ENCODE peak calls at places on chromosome 2, in ten cellular contexts. One of them, this sample, is unnamed.

GRCh38 chr2:235549735-235550377 is 56.0 kb downstream of the AGAP1 start:
- DNase-seq in stimulated activated CD8-positive, alpha-beta memory T cell treated with anti-CD3 and anti-CD28 coated beads, Interleukin-15, amount 100 ng/mL, for 1 hour: no peak
- DNase-seq in stimulated activated naive CD4-positive, alpha-beta T cell: no peak
- DNase-seq in activated CD4-positive, CD25-positive, alpha-beta regulatory T cell: no peak
- DNase-seq in T-helper 9 cell: no peak
- DNase-seq in A549: no peak
- DNase-seq in GM19239: no peak
- DNase-seq in uterus: no peak
- DNase-seq in glutamatergic neuron: no peak
- DNase-seq in GM23338: no peak
- DNase-seq in this sample: no peak

GRCh38 chr2:240235149-240235803 is 94.8 kb upstream of the OTOS start:
- DNase-seq in glutamatergic neuron: no peak
- DNase-seq in GM19239: no peak
- DNase-seq in T-helper 9 cell: no peak
- DNase-seq in uterus: peak
- DNase-seq in A549: no peak
- DNase-seq in activated CD4-positive, CD25-positive, alpha-beta regulatory T cell: no peak
- DNase-seq in stimulated activated CD8-positive, alpha-beta memory T cell treated with anti-CD3 and anti-CD28 coated beads, Interleukin-15, amount 100 ng/mL, for 1 hour: no peak
- DNase-seq in stimulated activated naive CD4-positive, alpha-beta T cell: no peak
- DNase-seq in GM23338: no peak
- DNase-seq in this sample: no peak

GRCh38 chr2:120539937-120540718 is 194.2 kb downstream of the INHBB start:
- DNase-seq in activated CD4-positive, CD25-positive, alpha-beta regulatory T cell: no peak
- DNase-seq in stimulated activated naive CD4-positive, alpha-beta T cell: no peak
- DNase-seq in GM23338: peak
- DNase-seq in glutamatergic neuron: peak
- DNase-seq in A549: peak
- DNase-seq in stimulated activated CD8-positive, alpha-beta memory T cell treated with anti-CD3 and anti-CD28 coated beads, Interleukin-15, amount 100 ng/mL, for 1 hour: no peak
- DNase-seq in GM19239: no peak
- DNase-seq in T-helper 9 cell: no peak
- DNase-seq in uterus: peak
- DNase-seq in this sample: no peak

GRCh38 chr2:216142540-216142939 is 33.4 kb downstream of the XRCC5 start:
- DNase-seq in T-helper 9 cell: no peak
- DNase-seq in activated CD4-positive, CD25-positive, alpha-beta regulatory T cell: no peak
- DNase-seq in GM23338: no peak
- DNase-seq in uterus: no peak
- DNase-seq in glutamatergic neuron: no peak
- DNase-seq in A549: no peak
- DNase-seq in stimulated activated naive CD4-positive, alpha-beta T cell: no peak
- DNase-seq in GM19239: peak
- DNase-seq in stimulated activated CD8-positive, alpha-beta memory T cell treated with anti-CD3 and anti-CD28 coated beads, Interleukin-15, amount 100 ng/mL, for 1 hour: no peak
- DNase-seq in this sample: peak

GRCh38 chr2:20067992-20068727 is 16.7 kb upstream of the LAPTM4A start:
- DNase-seq in uterus: peak
- DNase-seq in T-helper 9 cell: no peak
- DNase-seq in GM23338: no peak
- DNase-seq in A549: no peak
- DNase-seq in stimulated activated CD8-positive, alpha-beta memory T cell treated with anti-CD3 and anti-CD28 coated beads, Interleukin-15, amount 100 ng/mL, for 1 hour: no peak
- DNase-seq in GM19239: no peak
- DNase-seq in glutamatergic neuron: no peak
- DNase-seq in stimulated activated naive CD4-positive, alpha-beta T cell: no peak
- DNase-seq in activated CD4-positive, CD25-positive, alpha-beta regulatory T cell: no peak
- DNase-seq in this sample: no peak

GRCh38 chr2:45611020-45611737 is at the start of gene SRBD1:
- DNase-seq in GM19239: peak
- DNase-seq in activated CD4-positive, CD25-positive, alpha-beta regulatory T cell: peak
- DNase-seq in GM23338: peak
- DNase-seq in stimulated activated naive CD4-positive, alpha-beta T cell: peak
- DNase-seq in T-helper 9 cell: peak
- DNase-seq in stimulated activated CD8-positive, alpha-beta memory T cell treated with anti-CD3 and anti-CD28 coated beads, Interleukin-15, amount 100 ng/mL, for 1 hour: peak
- DNase-seq in uterus: peak
- DNase-seq in glutamatergic neuron: peak
- DNase-seq in A549: peak
- DNase-seq in this sample: peak

GRCh38 chr2:163191372-163191771 is 352.8 kb upstream of the KCNH7 start:
- DNase-seq in stimulated activated naive CD4-positive, alpha-beta T cell: no peak
- DNase-seq in GM19239: no peak
- DNase-seq in uterus: no peak
- DNase-seq in glutamatergic neuron: peak
- DNase-seq in GM23338: peak
- DNase-seq in stimulated activated CD8-positive, alpha-beta memory T cell treated with anti-CD3 and anti-CD28 coated beads, Interleukin-15, amount 100 ng/mL, for 1 hour: no peak
- DNase-seq in A549: peak
- DNase-seq in activated CD4-positive, CD25-positive, alpha-beta regulatory T cell: no peak
- DNase-seq in T-helper 9 cell: no peak
- DNase-seq in this sample: peak

GRCh38 chr2:7020059-7020458 is 102.8 kb downstream of the RNF144A start:
- DNase-seq in GM19239: no peak
- DNase-seq in uterus: no peak
- DNase-seq in A549: no peak
- DNase-seq in T-helper 9 cell: no peak
- DNase-seq in activated CD4-positive, CD25-positive, alpha-beta regulatory T cell: no peak
- DNase-seq in GM23338: no peak
- DNase-seq in glutamatergic neuron: no peak
- DNase-seq in stimulated activated CD8-positive, alpha-beta memory T cell treated with anti-CD3 and anti-CD28 coated beads, Interleukin-15, amount 100 ng/mL, for 1 hour: no peak
- DNase-seq in stimulated activated naive CD4-positive, alpha-beta T cell: no peak
- DNase-seq in this sample: no peak

GRCh38 chr2:86787701-86788100 is 3.0 kb downstream of the CD8A start:
- DNase-seq in A549: no peak
- DNase-seq in GM23338: no peak
- DNase-seq in stimulated activated naive CD4-positive, alpha-beta T cell: no peak
- DNase-seq in stimulated activated CD8-positive, alpha-beta memory T cell treated with anti-CD3 and anti-CD28 coated beads, Interleukin-15, amount 100 ng/mL, for 1 hour: no peak
- DNase-seq in T-helper 9 cell: no peak
- DNase-seq in uterus: no peak
- DNase-seq in GM19239: no peak
- DNase-seq in activated CD4-positive, CD25-positive, alpha-beta regulatory T cell: no peak
- DNase-seq in glutamatergic neuron: no peak
- DNase-seq in this sample: no peak

GRCh38 chr2:1227289-1227900 is 185.9 kb upstream of the TPO start:
- DNase-seq in GM23338: no peak
- DNase-seq in stimulated activated CD8-positive, alpha-beta memory T cell treated with anti-CD3 and anti-CD28 coated beads, Interleukin-15, amount 100 ng/mL, for 1 hour: no peak
- DNase-seq in GM19239: no peak
- DNase-seq in glutamatergic neuron: no peak
- DNase-seq in T-helper 9 cell: no peak
- DNase-seq in uterus: no peak
- DNase-seq in activated CD4-positive, CD25-positive, alpha-beta regulatory T cell: no peak
- DNase-seq in stimulated activated naive CD4-positive, alpha-beta T cell: no peak
- DNase-seq in A549: no peak
- DNase-seq in this sample: no peak

GRCh38 chr2:232479341-232480200 is 8.1 kb downstream of the ECEL1 start:
- DNase-seq in GM23338: no peak
- DNase-seq in glutamatergic neuron: peak
- DNase-seq in stimulated activated naive CD4-positive, alpha-beta T cell: no peak
- DNase-seq in activated CD4-positive, CD25-positive, alpha-beta regulatory T cell: no peak
- DNase-seq in GM19239: no peak
- DNase-seq in uterus: no peak
- DNase-seq in T-helper 9 cell: no peak
- DNase-seq in stimulated activated CD8-positive, alpha-beta memory T cell treated with anti-CD3 and anti-CD28 coated beads, Interleukin-15, amount 100 ng/mL, for 1 hour: no peak
- DNase-seq in A549: no peak
- DNase-seq in this sample: no peak

GRCh38 chr2:196592331-196592911 is 47.1 kb upstream of the CCDC150 start:
- DNase-seq in stimulated activated naive CD4-positive, alpha-beta T cell: no peak
- DNase-seq in GM19239: no peak
- DNase-seq in T-helper 9 cell: no peak
- DNase-seq in activated CD4-positive, CD25-positive, alpha-beta regulatory T cell: no peak
- DNase-seq in glutamatergic neuron: peak
- DNase-seq in uterus: no peak
- DNase-seq in stimulated activated CD8-positive, alpha-beta memory T cell treated with anti-CD3 and anti-CD28 coated beads, Interleukin-15, amount 100 ng/mL, for 1 hour: no peak
- DNase-seq in A549: no peak
- DNase-seq in GM23338: peak
- DNase-seq in this sample: peak

GRCh38 chr2:46394649-46395510 is 84.5 kb upstream of the TMEM247 start:
- DNase-seq in stimulated activated CD8-positive, alpha-beta memory T cell treated with anti-CD3 and anti-CD28 coated beads, Interleukin-15, amount 100 ng/mL, for 1 hour: no peak
- DNase-seq in GM23338: no peak
- DNase-seq in glutamatergic neuron: no peak
- DNase-seq in T-helper 9 cell: no peak
- DNase-seq in GM19239: no peak
- DNase-seq in uterus: no peak
- DNase-seq in stimulated activated naive CD4-positive, alpha-beta T cell: no peak
- DNase-seq in activated CD4-positive, CD25-positive, alpha-beta regulatory T cell: no peak
- DNase-seq in A549: no peak
- DNase-seq in this sample: no peak

GRCh38 chr2:153230977-153231376 is 247.6 kb downstream of the RPRM start:
- DNase-seq in activated CD4-positive, CD25-positive, alpha-beta regulatory T cell: no peak
- DNase-seq in uterus: no peak
- DNase-seq in stimulated activated CD8-positive, alpha-beta memory T cell treated with anti-CD3 and anti-CD28 coated beads, Interleukin-15, amount 100 ng/mL, for 1 hour: no peak
- DNase-seq in T-helper 9 cell: no peak
- DNase-seq in glutamatergic neuron: peak
- DNase-seq in GM19239: no peak
- DNase-seq in GM23338: no peak
- DNase-seq in A549: no peak
- DNase-seq in stimulated activated naive CD4-positive, alpha-beta T cell: no peak
- DNase-seq in this sample: no peak

GRCh38 chr2:237708961-237709360 is 81.6 kb downstream of the LRRFIP1 start:
- DNase-seq in uterus: no peak
- DNase-seq in GM23338: peak
- DNase-seq in T-helper 9 cell: no peak
- DNase-seq in stimulated activated CD8-positive, alpha-beta memory T cell treated with anti-CD3 and anti-CD28 coated beads, Interleukin-15, amount 100 ng/mL, for 1 hour: no peak
- DNase-seq in glutamatergic neuron: no peak
- DNase-seq in GM19239: no peak
- DNase-seq in A549: no peak
- DNase-seq in activated CD4-positive, CD25-positive, alpha-beta regulatory T cell: no peak
- DNase-seq in stimulated activated naive CD4-positive, alpha-beta T cell: no peak
- DNase-seq in this sample: no peak

GRCh38 chr2:37656512-37657423 is 14.7 kb downstream of the CDC42EP3 start:
- DNase-seq in activated CD4-positive, CD25-positive, alpha-beta regulatory T cell: no peak
- DNase-seq in T-helper 9 cell: no peak
- DNase-seq in GM19239: no peak
- DNase-seq in stimulated activated naive CD4-positive, alpha-beta T cell: no peak
- DNase-seq in stimulated activated CD8-positive, alpha-beta memory T cell treated with anti-CD3 and anti-CD28 coated beads, Interleukin-15, amount 100 ng/mL, for 1 hour: no peak
- DNase-seq in uterus: no peak
- DNase-seq in GM23338: peak
- DNase-seq in glutamatergic neuron: no peak
- DNase-seq in A549: no peak
- DNase-seq in this sample: no peak

GRCh38 chr2:135257383-135258090 is 205.4 kb downstream of the RAB3GAP1 start:
- DNase-seq in stimulated activated naive CD4-positive, alpha-beta T cell: no peak
- DNase-seq in GM23338: no peak
- DNase-seq in uterus: no peak
- DNase-seq in activated CD4-positive, CD25-positive, alpha-beta regulatory T cell: no peak
- DNase-seq in glutamatergic neuron: no peak
- DNase-seq in T-helper 9 cell: no peak
- DNase-seq in stimulated activated CD8-positive, alpha-beta memory T cell treated with anti-CD3 and anti-CD28 coated beads, Interleukin-15, amount 100 ng/mL, for 1 hour: no peak
- DNase-seq in GM19239: no peak
- DNase-seq in A549: no peak
- DNase-seq in this sample: no peak

GRCh38 chr2:15826273-15826717 is 114.1 kb upstream of the MYCN start:
- DNase-seq in T-helper 9 cell: no peak
- DNase-seq in A549: no peak
- DNase-seq in glutamatergic neuron: peak
- DNase-seq in uterus: no peak
- DNase-seq in activated CD4-positive, CD25-positive, alpha-beta regulatory T cell: no peak
- DNase-seq in GM19239: no peak
- DNase-seq in stimulated activated naive CD4-positive, alpha-beta T cell: no peak
- DNase-seq in stimulated activated CD8-positive, alpha-beta memory T cell treated with anti-CD3 and anti-CD28 coated beads, Interleukin-15, amount 100 ng/mL, for 1 hour: no peak
- DNase-seq in GM23338: peak
- DNase-seq in this sample: no peak

GRCh38 chr2:133362061-133362476 is 206.2 kb downstream of the NCKAP5 start:
- DNase-seq in uterus: no peak
- DNase-seq in GM23338: no peak
- DNase-seq in GM19239: no peak
- DNase-seq in stimulated activated naive CD4-positive, alpha-beta T cell: no peak
- DNase-seq in activated CD4-positive, CD25-positive, alpha-beta regulatory T cell: no peak
- DNase-seq in stimulated activated CD8-positive, alpha-beta memory T cell treated with anti-CD3 and anti-CD28 coated beads, Interleukin-15, amount 100 ng/mL, for 1 hour: no peak
- DNase-seq in glutamatergic neuron: no peak
- DNase-seq in A549: peak
- DNase-seq in T-helper 9 cell: no peak
- DNase-seq in this sample: no peak

GRCh38 chr2:183455056-183455455 is 330.8 kb downstream of the NUP35 start:
- DNase-seq in GM19239: no peak
- DNase-seq in A549: no peak
- DNase-seq in GM23338: no peak
- DNase-seq in stimulated activated CD8-positive, alpha-beta memory T cell treated with anti-CD3 and anti-CD28 coated beads, Interleukin-15, amount 100 ng/mL, for 1 hour: no peak
- DNase-seq in stimulated activated naive CD4-positive, alpha-beta T cell: no peak
- DNase-seq in uterus: no peak
- DNase-seq in glutamatergic neuron: no peak
- DNase-seq in activated CD4-positive, CD25-positive, alpha-beta regulatory T cell: no peak
- DNase-seq in T-helper 9 cell: no peak
- DNase-seq in this sample: no peak

GRCh38 chr2:159658887-159659437 is 42.6 kb upstream of the BAZ2B start:
- DNase-seq in activated CD4-positive, CD25-positive, alpha-beta regulatory T cell: no peak
- DNase-seq in stimulated activated CD8-positive, alpha-beta memory T cell treated with anti-CD3 and anti-CD28 coated beads, Interleukin-15, amount 100 ng/mL, for 1 hour: no peak
- DNase-seq in GM19239: no peak
- DNase-seq in GM23338: no peak
- DNase-seq in uterus: peak
- DNase-seq in T-helper 9 cell: no peak
- DNase-seq in stimulated activated naive CD4-positive, alpha-beta T cell: no peak
- DNase-seq in A549: no peak
- DNase-seq in glutamatergic neuron: no peak
- DNase-seq in this sample: no peak

GRCh38 chr2:10297950-10298349 is 4.8 kb upstream of the HPCAL1 start:
- DNase-seq in stimulated activated naive CD4-positive, alpha-beta T cell: peak
- DNase-seq in glutamatergic neuron: no peak
- DNase-seq in stimulated activated CD8-positive, alpha-beta memory T cell treated with anti-CD3 and anti-CD28 coated beads, Interleukin-15, amount 100 ng/mL, for 1 hour: no peak
- DNase-seq in GM19239: no peak
- DNase-seq in A549: peak
- DNase-seq in activated CD4-positive, CD25-positive, alpha-beta regulatory T cell: no peak
- DNase-seq in GM23338: no peak
- DNase-seq in uterus: peak
- DNase-seq in T-helper 9 cell: peak
- DNase-seq in this sample: no peak

GRCh38 chr2:173427887-173428683 is 73.4 kb downstream of the CDCA7 start:
- DNase-seq in GM23338: no peak
- DNase-seq in activated CD4-positive, CD25-positive, alpha-beta regulatory T cell: no peak
- DNase-seq in glutamatergic neuron: no peak
- DNase-seq in GM19239: no peak
- DNase-seq in uterus: peak
- DNase-seq in T-helper 9 cell: no peak
- DNase-seq in A549: no peak
- DNase-seq in stimulated activated CD8-positive, alpha-beta memory T cell treated with anti-CD3 and anti-CD28 coated beads, Interleukin-15, amount 100 ng/mL, for 1 hour: no peak
- DNase-seq in stimulated activated naive CD4-positive, alpha-beta T cell: no peak
- DNase-seq in this sample: no peak

GRCh38 chr2:178478102-178478441 is 328 bp downstream of the FKBP7 start:
- DNase-seq in activated CD4-positive, CD25-positive, alpha-beta regulatory T cell: no peak
- DNase-seq in GM23338: peak
- DNase-seq in uterus: peak
- DNase-seq in GM19239: no peak
- DNase-seq in stimulated activated CD8-positive, alpha-beta memory T cell treated with anti-CD3 and anti-CD28 coated beads, Interleukin-15, amount 100 ng/mL, for 1 hour: no peak
- DNase-seq in glutamatergic neuron: no peak
- DNase-seq in A549: no peak
- DNase-seq in T-helper 9 cell: no peak
- DNase-seq in stimulated activated naive CD4-positive, alpha-beta T cell: no peak
- DNase-seq in this sample: peak

GRCh38 chr2:188089896-188090295 is 201.8 kb upstream of the GULP1 start:
- DNase-seq in A549: no peak
- DNase-seq in stimulated activated naive CD4-positive, alpha-beta T cell: no peak
- DNase-seq in GM23338: no peak
- DNase-seq in activated CD4-positive, CD25-positive, alpha-beta regulatory T cell: no peak
- DNase-seq in GM19239: no peak
- DNase-seq in glutamatergic neuron: no peak
- DNase-seq in uterus: no peak
- DNase-seq in T-helper 9 cell: no peak
- DNase-seq in stimulated activated CD8-positive, alpha-beta memory T cell treated with anti-CD3 and anti-CD28 coated beads, Interleukin-15, amount 100 ng/mL, for 1 hour: no peak
- DNase-seq in this sample: no peak

GRCh38 chr2:218230882-218231281 is 13.9 kb downstream of the ARPC2 start:
- DNase-seq in GM19239: peak
- DNase-seq in GM23338: peak
- DNase-seq in uterus: no peak
- DNase-seq in T-helper 9 cell: no peak
- DNase-seq in stimulated activated CD8-positive, alpha-beta memory T cell treated with anti-CD3 and anti-CD28 coated beads, Interleukin-15, amount 100 ng/mL, for 1 hour: no peak
- DNase-seq in A549: peak
- DNase-seq in glutamatergic neuron: no peak
- DNase-seq in stimulated activated naive CD4-positive, alpha-beta T cell: no peak
- DNase-seq in activated CD4-positive, CD25-positive, alpha-beta regulatory T cell: no peak
- DNase-seq in this sample: peak

GRCh38 chr2:146721486-146721885 is 1123.3 kb upstream of the ACVR2A start:
- DNase-seq in GM19239: no peak
- DNase-seq in A549: no peak
- DNase-seq in uterus: no peak
- DNase-seq in activated CD4-positive, CD25-positive, alpha-beta regulatory T cell: no peak
- DNase-seq in stimulated activated naive CD4-positive, alpha-beta T cell: no peak
- DNase-seq in T-helper 9 cell: no peak
- DNase-seq in GM23338: no peak
- DNase-seq in stimulated activated CD8-positive, alpha-beta memory T cell treated with anti-CD3 and anti-CD28 coated beads, Interleukin-15, amount 100 ng/mL, for 1 hour: no peak
- DNase-seq in glutamatergic neuron: no peak
- DNase-seq in this sample: no peak

GRCh38 chr2:239711911-239712570 is 311.2 kb upstream of the HDAC4 start:
- DNase-seq in GM23338: no peak
- DNase-seq in A549: no peak
- DNase-seq in stimulated activated CD8-positive, alpha-beta memory T cell treated with anti-CD3 and anti-CD28 coated beads, Interleukin-15, amount 100 ng/mL, for 1 hour: no peak
- DNase-seq in stimulated activated naive CD4-positive, alpha-beta T cell: no peak
- DNase-seq in activated CD4-positive, CD25-positive, alpha-beta regulatory T cell: no peak
- DNase-seq in glutamatergic neuron: no peak
- DNase-seq in uterus: no peak
- DNase-seq in T-helper 9 cell: no peak
- DNase-seq in GM19239: no peak
- DNase-seq in this sample: no peak